ENCODE peak calls at places on chromosomes 5 and 9, in four cellular contexts. R is fibroblast of lung, B is uterus, L is pancreas. T is an unnamed sample.

GRCh38 chr5:74275204-74275992 is 365.1 kb downstream of the ENC1 start:
- DNase-seq in R (peak; percentile 53), B (peak; percentile 38), L (no peak), T (no peak)

GRCh38 chr5:74240783-74241750 is 399.5 kb downstream of the ENC1 start:
- DNase-seq in R (no peak), B (no peak), L (no peak), T (no peak)

GRCh38 chr5:139710370-139711066 is 62.4 kb downstream of the CXXC5 start:
- DNase-seq in R (peak; percentile 62), B (peak; percentile 50), L (peak; percentile 70), T (peak; percentile 96)

GRCh38 chr5:936149-937144 is 43.8 kb downstream of the TRIP13 start:
- DNase-seq in R (no peak), B (no peak), L (no peak), T (no peak)

GRCh38 chr9:127557466-127557869 is 54.6 kb upstream of the STXBP1 start:
- DNase-seq in R (no peak), B (peak; percentile 21), L (no peak), T (peak; percentile 89)

GRCh38 chr5:32024751-32025150 is 149.4 kb downstream of the GOLPH3 start:
- DNase-seq in R (no peak), B (no peak), L (no peak), T (no peak)

GRCh38 chr5:55392669-55393068 is 84.9 kb downstream of the MTREX start:
- DNase-seq in R (no peak), B (no peak), L (no peak), T (no peak)

GRCh38 chr5:163571755-163572154 is 66.3 kb downstream of the MAT2B start:
- DNase-seq in R (peak; percentile 98), B (no peak), L (no peak), T (no peak)

GRCh38 chr5:16880547-16880946 is 55.5 kb downstream of the MYO10 start:
- DNase-seq in R (no peak), B (no peak), L (no peak), T (no peak)

GRCh38 chr9:116494815-116495634 is 192.1 kb upstream of the TRIM32 start:
- DNase-seq in R (no peak), B (peak; percentile 31), L (peak; percentile 54), T (no peak)

GRCh38 chr5:136811086-136811485 is 445.7 kb upstream of the TRPC7 start:
- DNase-seq in R (peak; percentile 56), B (no peak), L (no peak), T (no peak)

GRCh38 chr5:139982975-139983240 is 60.2 kb downstream of the NRG2 start:
- DNase-seq in R (no peak), B (no peak), L (no peak), T (no peak)

GRCh38 chr5:160181965-160182622 is 47.2 kb upstream of the FABP6 start:
- DNase-seq in R (peak; percentile 30), B (no peak), L (no peak), T (no peak)

GRCh38 chr9:136095028-136095494 is at the start of gene NACC2:
- DNase-seq in R (peak; percentile 66), B (peak; percentile 61), L (peak; percentile 82), T (peak; percentile 100)

GRCh38 chr9:79012561-79012960 is 559.2 kb upstream of the TLE4 start:
- DNase-seq in R (peak; percentile 78), B (no peak), L (no peak), T (no peak)

GRCh38 chr5:151214614-151215545 is 9.0 kb downstream of the CCDC69 start:
- DNase-seq in R (no peak), B (no peak), L (no peak), T (no peak)

GRCh38 chr9:112887377-112887776 is 3.3 kb downstream of the SLC46A2 start:
- DNase-seq in R (no peak), B (no peak), L (no peak), T (no peak)

GRCh38 chr5:1440098-1440493 is 5.1 kb downstream of the SLC6A3 start:
- DNase-seq in R (no peak), B (no peak), L (no peak), T (no peak)

GRCh38 chr9:19885608-19886007 is 96.8 kb upstream of the SLC24A2 start:
- DNase-seq in R (no peak), B (no peak), L (no peak), T (no peak)

GRCh38 chr5:138631204-138631928 is 56.2 kb upstream of the HSPA9 start:
- DNase-seq in R (no peak), B (no peak), L (no peak), T (no peak)

GRCh38 chr9:70517926-70518325 is 103.5 kb upstream of the KLF9 start:
- DNase-seq in R (no peak), B (no peak), L (no peak), T (no peak)

GRCh38 chr5:19886123-19886921 is 101.7 kb downstream of the CDH18 start:
- DNase-seq in R (peak; percentile 85), B (no peak), L (no peak), T (no peak)

GRCh38 chr5:16654647-16655334 is 38.0 kb upstream of the RETREG1 start:
- DNase-seq in R (no peak), B (no peak), L (no peak), T (no peak)

GRCh38 chr9:98401140-98402025 is 145.9 kb upstream of the TBC1D2 start:
- DNase-seq in R (no peak), B (no peak), L (no peak), T (no peak)

GRCh38 chr9:78296208-78296892 is 575 bp upstream of the PSAT1 start:
- DNase-seq in R (peak; percentile 56), B (no peak), L (peak; percentile 75), T (peak; percentile 71)

GRCh38 chr9:111078391-111079038 is 40.2 kb upstream of the LPAR1 start:
- DNase-seq in R (no peak), B (no peak), L (no peak), T (peak; percentile 27)

GRCh38 chr5:96114736-96115466 is 153.2 kb upstream of the ELL2 start:
- DNase-seq in R (peak; percentile 64), B (no peak), L (no peak), T (no peak)

GRCh38 chr9:130129425-130130061 is 42.7 kb upstream of the NCS1 start:
- DNase-seq in R (peak; percentile 71), B (no peak), L (no peak), T (peak; percentile 82)

GRCh38 chr9:92633879-92634278 is 36.1 kb downstream of the IPPK start:
- DNase-seq in R (no peak), B (peak; percentile 21), L (no peak), T (no peak)

GRCh38 chr5:150119421-150120061 is 33.2 kb upstream of the CSF1R start:
- DNase-seq in R (no peak), B (peak; percentile 12), L (no peak), T (peak; percentile 56)

GRCh38 chr5:8576178-8576577 is 707.2 kb downstream of the MTRR start:
- DNase-seq in R (no peak), B (no peak), L (no peak), T (no peak)

GRCh38 chr9:99866398-99866797 is 40.1 kb upstream of the STX17 start:
- DNase-seq in R (no peak), B (no peak), L (no peak), T (no peak)

GRCh38 chr9:126326228-126327015 is at the start of gene MVB12B:
- DNase-seq in R (no peak), B (peak; percentile 21), L (peak; percentile 63), T (peak; percentile 98)

DNA sequence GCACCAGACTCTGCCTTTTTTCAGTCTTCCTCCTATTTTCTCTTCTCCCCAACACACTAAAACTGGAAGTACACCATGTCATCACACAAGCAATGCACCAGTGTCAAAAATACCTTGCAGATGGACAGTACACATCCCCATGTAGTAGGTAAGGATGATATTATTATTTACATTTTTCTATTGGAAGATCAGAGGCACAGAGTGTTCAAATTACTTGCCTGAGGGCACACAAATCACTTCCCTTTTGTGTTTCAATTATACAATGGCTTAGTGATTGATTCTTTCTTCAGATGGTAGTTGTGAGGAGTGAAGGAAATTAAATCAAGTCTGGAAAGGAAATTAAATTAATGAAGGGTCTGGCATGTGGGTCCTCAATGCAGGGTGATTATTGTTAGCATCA is 39.6 kb downstream of the CTSL start:
- DNase-seq in R (no peak), B (no peak), L (no peak), T (no peak)
- H3K27ac ChIP-seq in R (no peak overlapping the region), B (no peak overlapping the region), L (no peak overlapping the region), T (no peak overlapping the region)

GRCh38 chr5:134523543-134524136 is 1.8 kb upstream of the JADE2 start:
- DNase-seq in R (no peak), B (no peak), L (no peak), T (no peak)
- H3K27ac ChIP-seq in R (no peak overlapping the region), B (peak overlapping the region; percentile 97), L (peak overlapping the region; percentile 99), T (no peak overlapping the region)

GRCh38 chr9:124809741-124810500 is 33.0 kb downstream of the OLFML2A start:
- DNase-seq in R (no peak), B (no peak), L (no peak), T (no peak)
- H3K27ac ChIP-seq in R (no peak overlapping the region), B (peak overlapping the region; percentile 84), L (no peak overlapping the region), T (no peak overlapping the region)

GRCh38 chr9:105676351-105676923 is 14.2 kb downstream of the TAL2 start:
- DNase-seq in R (no peak), B (no peak), L (no peak), T (no peak)

GRCh38 chr9:105681313-105681712 is 13.0 kb upstream of the TMEM38B start:
- DNase-seq in R (no peak), B (no peak), L (no peak), T (no peak)

GRCh38 chr9:105678163-105678562 is 15.9 kb downstream of the TAL2 start:
- DNase-seq in R (no peak), B (no peak), L (no peak), T (no peak)

GRCh38 chr9:105679406-105680022 is 14.8 kb upstream of the TMEM38B start:
- DNase-seq in R (no peak), B (no peak), L (no peak), T (no peak)

DNA sequence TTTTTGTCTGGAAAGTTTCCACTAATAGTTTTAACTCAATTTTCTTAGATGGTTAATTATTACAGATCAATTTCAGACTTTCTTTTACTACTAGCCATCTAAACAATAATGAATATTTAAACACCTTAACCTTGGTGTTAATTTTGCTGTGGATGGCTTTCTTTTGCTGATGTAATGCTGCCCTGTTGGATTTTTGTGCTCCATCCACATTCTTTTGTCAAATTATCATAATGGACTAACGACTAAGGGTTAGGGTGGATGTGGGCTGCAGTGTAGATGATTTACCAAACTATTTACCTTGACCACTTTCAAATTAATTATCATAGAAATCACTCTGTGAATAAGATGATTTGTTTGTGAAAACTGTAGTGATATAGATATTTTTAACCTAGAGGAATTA is 15.6 kb upstream of the TMEM38B start:
- DNase-seq in R (no peak), B (no peak), L (no peak), T (no peak)
- H3K27ac ChIP-seq in R (no peak overlapping the region), B (no peak overlapping the region), L (no peak overlapping the region), T (no peak overlapping the region)

GRCh38 chr9:75083188-75083976 is 4.6 kb downstream of the NMRK1 start:
- DNase-seq in R (no peak), B (no peak), L (peak; percentile 44), T (no peak)
- H3K27ac ChIP-seq in R (no peak overlapping the region), B (no peak overlapping the region), L (peak overlapping the region; percentile 40), T (no peak overlapping the region)

GRCh38 chr5:131671994-131672655 is 37.1 kb upstream of the RAPGEF6 start:
- DNase-seq in R (peak; percentile 95), B (peak; percentile 60), L (no peak), T (peak; percentile 15)
- H3K27ac ChIP-seq in R (peak overlapping the region; percentile 73), B (peak overlapping the region; percentile 77), L (no peak overlapping the region), T (peak overlapping the region; percentile 76)